ENCODE peak calls at places on chromosome 11, in six cellular contexts. A is CD8-positive, alpha-beta T cell; N is heart right ventricle; D is colonic mucosa; J is kidney; L is activated B cell treated with CpG ODN at 0.5 μM for 24 hours. E is an unnamed sample.

GRCh38 chr11:73729594-73730206 is 31.2 kb downstream of the RAB6A start:
- DNase-seq in A (no peak), N (no peak), D (no peak), J (no peak), L (no peak), E (no peak)

GRCh38 chr11:83835423-83835822 is 549.3 kb upstream of the CCDC90B start:
- DNase-seq in A (no peak), N (no peak), D (no peak), J (no peak), L (no peak), E (no peak)

GRCh38 chr11:43278302-43278956 is 33.4 kb upstream of the API5 start:
- DNase-seq in A (no peak), N (no peak), D (no peak), J (no peak), L (no peak), E (no peak)

GRCh38 chr11:65113361-65113756 is 1.7 kb downstream of the TM7SF2 start:
- DNase-seq in A (no peak), N (no peak), D (no peak), J (peak; percentile 86), L (no peak), E (no peak)

GRCh38 chr11:67022341-67022933 is 497 bp upstream of the SYT12 start:
- DNase-seq in A (no peak), N (peak; percentile 27), D (peak; percentile 55), J (peak; percentile 91), L (no peak), E (no peak)

GRCh38 chr11:74135516-74135840 is 35.3 kb downstream of the C2CD3 start:
- DNase-seq in A (no peak), N (no peak), D (no peak), J (no peak), L (no peak), E (no peak)

GRCh38 chr11:11789735-11790369 is 51.9 kb upstream of the USP47 start:
- DNase-seq in A (no peak), N (no peak), D (no peak), J (no peak), L (no peak), E (no peak)

GRCh38 chr11:27201454-27202302 is 161.1 kb downstream of the BBOX1 start:
- DNase-seq in A (no peak), N (peak; percentile 64), D (peak; percentile 97), J (peak; percentile 93), L (no peak), E (no peak)

GRCh38 chr11:118108513-118108912 is 21.8 kb upstream of the SMIM35 start:
- DNase-seq in A (no peak), N (no peak), D (no peak), J (no peak), L (no peak), E (no peak)

GRCh38 chr11:116840224-116840745 is 2.9 kb upstream of the APOA1 start:
- DNase-seq in A (no peak), N (no peak), D (no peak), J (no peak), L (no peak), E (no peak)

GRCh38 chr11:112655386-112655785 is 305.8 kb upstream of the NCAM1 start:
- DNase-seq in A (no peak), N (peak; percentile 87), D (peak; percentile 49), J (peak; percentile 92), L (no peak), E (no peak)

GRCh38 chr11:61750631-61751273 is 1.7 kb upstream of the MYRF start:
- DNase-seq in A (no peak), N (no peak), D (no peak), J (no peak), L (no peak), E (no peak)

GRCh38 chr11:123020968-123021367 is 39.3 kb upstream of the BSX start:
- DNase-seq in A (no peak), N (no peak), D (no peak), J (no peak), L (no peak), E (no peak)

GRCh38 chr11:114447444-114447843 is 8.2 kb downstream of the REXO2 start:
- DNase-seq in A (no peak), N (no peak), D (no peak), J (no peak), L (no peak), E (no peak)

GRCh38 chr11:27625347-27625912 is 74.8 kb downstream of the BDNF start:
- DNase-seq in A (no peak), N (no peak), D (no peak), J (no peak), L (no peak), E (no peak)

DNA sequence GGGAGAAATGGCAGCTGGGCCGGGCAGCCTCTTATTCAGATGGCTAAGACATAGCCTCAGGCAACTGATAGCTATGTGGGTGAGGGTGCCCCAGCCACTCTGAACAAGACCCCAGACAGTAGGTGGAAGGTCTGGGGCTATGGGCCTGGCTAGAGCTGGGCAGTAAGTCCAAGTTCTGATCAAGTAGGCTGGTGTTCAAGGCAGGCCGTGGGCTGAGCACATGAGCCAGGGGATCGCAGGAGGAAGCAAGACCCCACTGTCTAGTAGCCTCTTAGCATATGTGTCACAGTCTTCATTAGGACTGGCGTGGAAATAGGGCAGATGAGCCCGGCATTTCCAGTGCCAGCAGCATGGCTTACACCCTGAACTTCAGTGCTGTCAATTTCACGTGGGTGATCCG is 192.1 kb downstream of the ADAMTS15 start:
- DNase-seq in A (no peak), N (no peak), D (no peak), J (no peak), L (no peak), E (no peak)
- TF ChIP-seq CTCF in A (no peak), N (no peak), D (no peak), J (no peak), L (no peak), E (no peak)

GRCh38 chr11:70421123-70421522 is 22.8 kb downstream of the CTTN start:
- DNase-seq in A (no peak), N (no peak), D (no peak), J (no peak), L (no peak), E (no peak)
- TF ChIP-seq CTCF in A (no peak), N (no peak), D (no peak), J (no peak), L (no peak), E (no peak)

DNA sequence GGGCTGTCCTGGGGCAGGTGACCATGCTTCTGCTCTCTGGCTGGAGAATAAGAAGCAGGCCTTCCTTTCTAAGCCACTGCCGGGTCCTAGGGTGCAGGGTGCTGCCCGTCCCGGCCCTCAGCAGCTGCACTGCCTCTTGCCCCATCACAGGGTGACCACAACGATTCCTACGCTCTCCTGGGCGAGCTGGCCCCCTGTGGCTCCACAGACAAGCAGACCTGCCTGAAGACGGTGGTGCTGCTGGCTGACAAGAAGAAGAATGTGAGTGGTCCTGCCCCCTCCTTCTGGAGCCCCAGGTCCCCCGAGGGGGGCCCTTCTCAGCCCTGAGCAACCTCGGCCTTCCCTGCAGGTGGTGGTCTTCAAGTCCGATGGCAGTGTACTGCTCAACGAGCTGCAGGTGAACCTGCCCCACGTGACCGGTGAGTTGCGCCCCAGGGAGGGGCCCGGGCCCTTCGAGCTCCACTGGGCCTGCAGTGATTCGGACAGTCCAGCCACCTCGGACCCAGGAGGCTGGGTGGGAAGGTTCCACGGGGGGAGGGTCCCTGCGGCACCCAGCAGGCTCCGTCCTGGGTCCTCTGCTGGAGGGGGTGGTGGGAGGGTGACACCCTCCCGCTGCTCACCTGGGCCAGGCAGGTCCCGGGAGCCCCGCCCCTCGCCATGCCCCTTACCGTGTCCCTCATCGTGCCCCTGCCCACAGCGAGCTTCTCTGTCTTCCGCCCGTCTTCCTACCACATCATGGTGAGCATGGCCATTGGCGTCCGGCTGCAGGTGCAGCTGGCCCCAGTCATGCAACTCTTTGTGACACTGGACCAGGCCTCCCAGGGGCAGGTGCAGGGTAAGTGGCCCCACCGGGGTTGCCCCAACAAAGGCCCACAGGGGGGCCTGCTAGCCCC is 8.3 kb downstream of the MUC2 start:
- DNase-seq in A (no peak), N (no peak), D (no peak), J (peak; percentile 66), L (no peak), E (no peak)
- TF ChIP-seq CTCF in A (no peak), N (no peak), D (no peak), J (no peak), L (no peak), E (no peak)

GRCh38 chr11:107696140-107696539 is 15.7 kb downstream of the SLN start:
- DNase-seq in A (no peak), N (no peak), D (no peak), J (no peak), L (no peak), E (no peak)

GRCh38 chr11:107695446-107695845 is 16.4 kb downstream of the SLN start:
- DNase-seq in A (no peak), N (no peak), D (no peak), J (no peak), L (no peak), E (no peak)

GRCh38 chr11:107688322-107688918 is 23.4 kb downstream of the SLN start:
- DNase-seq in A (no peak), N (no peak), D (no peak), J (no peak), L (no peak), E (no peak)

GRCh38 chr11:107689317-107690202 is 22.3 kb downstream of the SLN start:
- DNase-seq in A (peak; percentile 45), N (peak; percentile 65), D (peak; percentile 72), J (no peak), L (peak; percentile 18), E (no peak)

DNA sequence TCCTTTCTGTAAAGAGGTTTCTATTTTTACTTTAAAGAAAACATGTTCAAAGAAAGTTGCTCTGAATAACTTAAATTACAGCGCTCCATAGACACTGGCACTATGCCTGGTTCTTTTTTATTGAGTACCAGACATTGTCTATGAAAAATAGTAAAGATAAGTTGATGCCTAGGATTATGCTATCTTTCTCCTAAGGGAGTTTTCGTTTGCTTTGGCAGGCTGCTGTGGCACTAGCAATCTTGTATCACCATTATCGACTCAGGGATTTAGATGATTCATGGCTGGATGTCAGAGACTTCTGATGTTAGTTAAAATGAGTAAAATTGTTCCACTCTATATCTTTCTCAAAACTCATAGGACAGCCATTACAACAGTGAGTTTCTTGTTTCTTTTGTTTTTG is 20.9 kb downstream of the SLN start:
- DNase-seq in A (no peak), N (no peak), D (no peak), J (no peak), L (no peak), E (no peak)
- TF ChIP-seq CTCF in A (no peak), N (no peak), D (no peak), J (no peak), L (no peak), E (no peak)

GRCh38 chr11:124868322-124869274 is 3.4 kb downstream of the ROBO3 start:
- DNase-seq in A (no peak), N (no peak), D (no peak), J (peak; percentile 78), L (no peak), E (no peak)
- TF ChIP-seq CTCF in A (no peak), N (no peak), D (no peak), J (no peak), L (no peak), E (no peak)

GRCh38 chr11:102886999-102887398 is 12.2 kb upstream of the MMP12 start:
- DNase-seq in A (no peak), N (no peak), D (no peak), J (no peak), L (no peak), E (no peak)

DNA sequence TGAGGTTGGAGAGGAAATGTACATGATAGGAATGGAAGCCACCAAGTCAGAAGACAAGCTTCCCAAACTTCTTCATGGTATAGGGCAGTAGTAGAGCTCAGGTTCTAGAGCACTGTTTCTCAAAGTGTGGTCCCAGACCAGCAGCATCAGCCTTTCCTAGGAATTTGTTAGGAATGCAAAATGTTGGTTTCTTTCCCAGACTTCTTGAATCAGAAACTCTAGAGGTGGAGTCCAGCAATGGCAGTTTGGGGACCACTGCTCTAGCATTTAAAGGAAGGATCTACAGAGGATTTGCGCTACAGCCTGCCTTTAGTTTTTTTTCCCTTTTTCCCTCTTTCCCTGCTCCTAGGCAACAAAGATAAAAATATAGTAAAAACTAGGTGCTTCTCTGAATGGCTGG is 17.0 kb upstream of the MMP12 start:
- DNase-seq in A (no peak), N (no peak), D (no peak), J (no peak), L (no peak), E (no peak)
- TF ChIP-seq CTCF in A (no peak), N (no peak), D (no peak), J (no peak), L (no peak), E (no peak)